ENCODE peak calls at places on chromosomes 12 and 14, in four cellular contexts. One of them, this sample, is unnamed.

GRCh38 chr14:85241022-85241880 is 288.7 kb upstream of the FLRT2 start:
- DNase-seq in H1: no peak
- DNase-seq in GM12878: no peak
- DNase-seq in HepG2: no peak
- DNase-seq in this sample: no peak

GRCh38 chr12:45122776-45123380 is 72.0 kb upstream of the DBX2 start:
- DNase-seq in HepG2: peak
- DNase-seq in GM12878: no peak
- DNase-seq in H1: no peak
- DNase-seq in this sample: peak

GRCh38 chr12:121576851-121577391 is 3.9 kb downstream of the KDM2B start:
- DNase-seq in H1: peak
- DNase-seq in GM12878: no peak
- DNase-seq in HepG2: peak
- DNase-seq in this sample: no peak

GRCh38 chr14:89489796-89490506 is 72.9 kb upstream of the FOXN3 start:
- DNase-seq in H1: no peak
- DNase-seq in HepG2: no peak
- DNase-seq in GM12878: no peak
- DNase-seq in this sample: no peak

GRCh38 chr14:36981832-36982528 is 190.4 kb downstream of the SLC25A21 start:
- DNase-seq in H1: no peak
- DNase-seq in GM12878: no peak
- DNase-seq in HepG2: no peak
- DNase-seq in this sample: no peak

GRCh38 chr14:104393898-104394605 is 185.5 kb upstream of the C14orf180 start:
- DNase-seq in GM12878: no peak
- DNase-seq in HepG2: no peak
- DNase-seq in H1: no peak
- DNase-seq in this sample: peak

GRCh38 chr14:51650721-51651387 is 856 bp upstream of the FRMD6 start:
- DNase-seq in HepG2: no peak
- DNase-seq in H1: peak
- DNase-seq in GM12878: no peak
- DNase-seq in this sample: peak

GRCh38 chr14:105294142-105294597 is 6.6 kb downstream of the BRF1 start:
- DNase-seq in H1: no peak
- DNase-seq in GM12878: no peak
- DNase-seq in HepG2: no peak
- DNase-seq in this sample: peak

GRCh38 chr12:120835657-120836056 is 68.5 kb downstream of the SPPL3 start:
- DNase-seq in H1: no peak
- DNase-seq in HepG2: no peak
- DNase-seq in GM12878: no peak
- DNase-seq in this sample: no peak

GRCh38 chr14:22319526-22320352 is 269.3 kb downstream of the DAD1 start:
- DNase-seq in GM12878: peak
- DNase-seq in H1: no peak
- DNase-seq in HepG2: peak
- DNase-seq in this sample: peak

GRCh38 chr12:86597431-86597830 is 341.2 kb upstream of the MGAT4C start:
- DNase-seq in H1: no peak
- DNase-seq in HepG2: no peak
- DNase-seq in GM12878: no peak
- DNase-seq in this sample: no peak

GRCh38 chr14:61560323-61560722 is 135.0 kb upstream of the HIF1A start:
- DNase-seq in HepG2: peak
- DNase-seq in GM12878: no peak
- DNase-seq in H1: no peak
- DNase-seq in this sample: no peak

GRCh38 chr12:55700255-55701018 is 7.3 kb downstream of the ITGA7 start:
- DNase-seq in HepG2: no peak
- DNase-seq in GM12878: no peak
- DNase-seq in H1: no peak
- DNase-seq in this sample: peak

GRCh38 chr14:70096866-70097265 is 91.9 kb downstream of the SLC8A3 start:
- DNase-seq in H1: no peak
- DNase-seq in HepG2: peak
- DNase-seq in GM12878: no peak
- DNase-seq in this sample: peak

GRCh38 chr14:70884595-70885342 is 22.5 kb upstream of the PCNX1 start:
- DNase-seq in HepG2: no peak
- DNase-seq in GM12878: no peak
- DNase-seq in H1: no peak
- DNase-seq in this sample: no peak

GRCh38 chr12:113912761-113913295 is 53.3 kb downstream of the RBM19 start:
- DNase-seq in GM12878: no peak
- DNase-seq in HepG2: peak
- DNase-seq in H1: peak
- DNase-seq in this sample: peak

GRCh38 chr14:103142903-103143302 is 19.6 kb downstream of the TNFAIP2 start:
- DNase-seq in HepG2: no peak
- DNase-seq in H1: no peak
- DNase-seq in GM12878: no peak
- DNase-seq in this sample: no peak

GRCh38 chr14:23123419-23123818 is 4.4 kb upstream of the CEBPE start:
- DNase-seq in GM12878: no peak
- DNase-seq in H1: no peak
- DNase-seq in HepG2: no peak
- DNase-seq in this sample: peak

GRCh38 chr14:99807413-99808132 is 14.4 kb downstream of the EML1 start:
- DNase-seq in H1: no peak
- DNase-seq in GM12878: no peak
- DNase-seq in HepG2: no peak
- DNase-seq in this sample: no peak

GRCh38 chr14:103693514-103693913 is 21.7 kb downstream of the XRCC3 start:
- DNase-seq in GM12878: no peak
- DNase-seq in HepG2: no peak
- DNase-seq in H1: no peak
- DNase-seq in this sample: no peak

GRCh38 chr12:55931780-55932545 is 1.0 kb downstream of the DGKA start:
- DNase-seq in HepG2: no peak
- DNase-seq in GM12878: no peak
- DNase-seq in H1: peak
- DNase-seq in this sample: peak

GRCh38 chr14:50320279-50320678 is 8.2 kb downstream of the DMAC2L start:
- DNase-seq in HepG2: no peak
- DNase-seq in H1: no peak
- DNase-seq in GM12878: peak
- DNase-seq in this sample: no peak

GRCh38 chr14:81625343-81625742 is 91.7 kb upstream of the SEL1L start:
- DNase-seq in GM12878: no peak
- DNase-seq in HepG2: peak
- DNase-seq in H1: no peak
- DNase-seq in this sample: peak

GRCh38 chr12:119868992-119869391 is 8.1 kb downstream of the CIT start:
- DNase-seq in GM12878: no peak
- DNase-seq in HepG2: no peak
- DNase-seq in H1: no peak
- DNase-seq in this sample: no peak

GRCh38 chr14:71362920-71363584 is 455.8 kb downstream of the PCNX1 start:
- DNase-seq in GM12878: peak
- DNase-seq in HepG2: no peak
- DNase-seq in H1: no peak
- DNase-seq in this sample: no peak

GRCh38 chr12:93060071-93060665 is 131.1 kb upstream of the EEA1 start:
- DNase-seq in GM12878: peak
- DNase-seq in HepG2: no peak
- DNase-seq in H1: no peak
- DNase-seq in this sample: no peak

GRCh38 chr12:1741154-1741949 is 50.5 kb downstream of the ADIPOR2 start:
- DNase-seq in H1: no peak
- DNase-seq in HepG2: peak
- DNase-seq in GM12878: no peak
- DNase-seq in this sample: no peak

GRCh38 chr12:99444859-99445316 is 202.7 kb upstream of the GARIN6 start:
- DNase-seq in H1: no peak
- DNase-seq in HepG2: no peak
- DNase-seq in GM12878: no peak
- DNase-seq in this sample: no peak

GRCh38 chr12:6277982-6278438 is 32.5 kb upstream of the PLEKHG6 start:
- DNase-seq in H1: no peak
- DNase-seq in HepG2: no peak
- DNase-seq in GM12878: no peak
- DNase-seq in this sample: no peak

DNA sequence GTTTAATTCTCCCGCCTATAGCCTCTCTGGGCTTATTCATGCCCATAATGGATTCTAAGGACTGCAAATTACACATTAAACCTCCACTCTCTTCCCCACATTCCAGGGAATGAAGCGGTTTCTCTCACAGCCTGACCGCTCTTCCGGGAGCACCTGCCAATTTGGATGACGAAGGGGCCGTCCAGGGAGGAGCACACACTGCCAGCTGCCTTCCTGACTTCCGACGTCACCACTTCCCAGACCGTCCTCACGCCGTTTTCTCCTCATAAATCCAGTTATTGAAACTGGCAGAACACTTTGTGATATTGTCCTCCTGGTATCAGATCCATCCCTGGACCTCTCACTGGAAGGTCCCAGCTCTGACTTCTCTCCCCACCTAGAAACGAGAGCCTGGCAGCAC is 87.6 kb downstream of the GCH1 start:
- DNase-seq in HepG2: no peak
- DNase-seq in H1: no peak
- DNase-seq in GM12878: no peak
- DNase-seq in this sample: no peak
- TF ChIP-seq TCF12 in HepG2: no peak
- TF ChIP-seq TCF12 in H1: no peak
- TF ChIP-seq TCF12 in GM12878: no peak
- TF ChIP-seq TCF12 in this sample: no peak

DNA sequence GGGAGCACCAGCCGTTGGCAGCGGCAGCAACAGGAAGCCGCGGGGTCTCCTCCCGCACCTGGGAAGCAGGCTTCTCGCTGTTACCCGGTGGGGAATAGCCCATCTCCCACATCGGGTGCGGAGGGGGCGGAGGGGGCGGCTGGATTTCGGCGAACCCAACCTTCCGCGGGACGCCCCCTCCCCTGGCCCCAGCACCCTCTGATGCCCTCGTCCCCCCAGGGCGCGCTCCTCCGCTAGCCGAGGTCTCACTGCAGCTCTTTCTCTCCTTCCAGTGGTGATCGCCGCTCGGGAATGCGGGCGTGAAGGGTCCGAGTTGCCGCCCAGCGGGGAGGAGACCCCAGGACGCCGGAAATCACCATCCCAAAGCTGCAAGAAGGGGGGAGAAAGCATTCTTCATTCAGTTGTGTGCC is 301 bp downstream of the SAMD4A start:
- DNase-seq in GM12878: no peak
- DNase-seq in HepG2: no peak
- DNase-seq in H1: peak
- DNase-seq in this sample: peak
- TF ChIP-seq TCF12 in GM12878: no peak
- TF ChIP-seq TCF12 in HepG2: no peak
- TF ChIP-seq TCF12 in H1: no peak
- TF ChIP-seq TCF12 in this sample: no peak

GRCh38 chr12:16726879-16727278 is 120.9 kb upstream of the LMO3 start:
- DNase-seq in HepG2: no peak
- DNase-seq in GM12878: no peak
- DNase-seq in H1: no peak
- DNase-seq in this sample: no peak
- TF ChIP-seq TCF12 in HepG2: no peak
- TF ChIP-seq TCF12 in GM12878: no peak
- TF ChIP-seq TCF12 in H1: no peak
- TF ChIP-seq TCF12 in this sample: no peak

GRCh38 chr12:94586589-94587259 is 63.6 kb downstream of the TMCC3 start:
- DNase-seq in GM12878: no peak
- DNase-seq in H1: no peak
- DNase-seq in HepG2: no peak
- DNase-seq in this sample: no peak
- TF ChIP-seq TCF12 in GM12878: no peak
- TF ChIP-seq TCF12 in H1: no peak
- TF ChIP-seq TCF12 in HepG2: no peak
- TF ChIP-seq TCF12 in this sample: no peak

GRCh38 chr14:31605702-31606101 is 44.5 kb downstream of the NUBPL start:
- DNase-seq in HepG2: no peak
- DNase-seq in GM12878: no peak
- DNase-seq in H1: no peak
- DNase-seq in this sample: no peak
- TF ChIP-seq TCF12 in HepG2: no peak
- TF ChIP-seq TCF12 in GM12878: no peak
- TF ChIP-seq TCF12 in H1: no peak
- TF ChIP-seq TCF12 in this sample: no peak

DNA sequence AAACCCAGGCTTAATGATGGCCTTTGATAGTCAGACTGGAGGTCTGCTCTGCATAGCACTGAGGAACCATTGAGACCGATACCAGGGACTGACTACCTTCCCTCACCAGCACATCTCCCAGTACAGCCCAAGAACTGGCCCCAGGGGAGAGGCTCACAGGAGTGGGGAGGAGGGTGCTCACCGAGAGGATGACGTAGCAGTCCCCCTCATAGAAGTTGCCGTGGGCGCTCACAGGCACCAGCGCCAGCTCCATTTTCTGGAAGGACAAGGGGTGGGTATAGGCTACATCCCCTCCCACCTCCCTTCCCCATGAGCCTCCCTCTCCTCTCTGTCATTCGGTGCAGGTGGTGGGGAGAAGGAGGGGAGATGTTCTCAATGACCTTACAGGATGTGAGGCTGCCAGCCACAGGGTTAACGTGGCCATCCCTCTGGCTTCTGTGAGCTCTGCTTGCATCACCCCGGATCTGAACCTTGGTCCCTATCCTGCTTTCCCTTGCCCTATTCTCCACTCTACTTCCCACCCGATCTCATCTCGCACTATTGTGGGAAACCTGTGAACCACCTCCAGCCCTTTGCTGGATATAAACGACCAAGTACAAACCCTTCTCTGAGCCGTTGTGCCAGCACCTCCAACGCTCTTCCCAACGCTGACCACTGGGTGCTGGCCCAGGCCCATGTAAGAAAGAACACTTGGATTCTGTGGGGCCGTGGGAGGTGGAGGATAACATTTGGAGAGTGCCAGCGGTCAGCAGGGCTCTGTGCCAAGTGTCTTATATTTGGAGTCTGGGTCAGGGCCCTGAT is 4.4 kb downstream of the AVIL start:
- DNase-seq in HepG2: peak
- DNase-seq in GM12878: no peak
- DNase-seq in H1: no peak
- DNase-seq in this sample: peak
- TF ChIP-seq TCF12 in HepG2: no peak
- TF ChIP-seq TCF12 in GM12878: no peak
- TF ChIP-seq TCF12 in H1: no peak
- TF ChIP-seq TCF12 in this sample: no peak

GRCh38 chr14:97783001-97783400 is 985.8 kb downstream of the VRK1 start:
- DNase-seq in H1: no peak
- DNase-seq in HepG2: no peak
- DNase-seq in GM12878: no peak
- DNase-seq in this sample: no peak
- TF ChIP-seq TCF12 in H1: no peak
- TF ChIP-seq TCF12 in HepG2: no peak
- TF ChIP-seq TCF12 in GM12878: no peak
- TF ChIP-seq TCF12 in this sample: no peak